ENCODE peak calls at places on chromosomes 6 and 20, in four cellular contexts. U is NCI-H460, O is iris pigment epithelial cell, B is NCI-H1105 treated with DMSO at 0.1 percent for 48 hours. I is an unnamed sample.

GRCh38 chr6:154596701-154597100 is 86.2 kb upstream of the CNKSR3 start:
- DNase-seq in U (no peak), O (no peak), B (no peak), I (no peak)

GRCh38 chr20:47843886-47844567 is 58.7 kb upstream of the SULF2 start:
- DNase-seq in O (no peak), B (no peak), U (no peak), I (no peak)

GRCh38 chr6:4071330-4071729 is 7.6 kb downstream of the FAM217A start:
- DNase-seq in U (no peak), B (no peak), O (no peak), I (no peak)

GRCh38 chr6:41638002-41638800 is at the start of gene MDFI:
- DNase-seq in U (no peak), B (no peak), O (peak; percentile 22), I (peak; percentile 49)

GRCh38 chr20:48831702-48832422 is 4.1 kb upstream of the PREX1 start:
- DNase-seq in O (peak; percentile 36), U (no peak), B (no peak), I (no peak)

GRCh38 chr6:151999194-151999593 is 191.7 kb downstream of the ESR1 start:
- DNase-seq in B (no peak), U (no peak), O (peak; percentile 6), I (peak; percentile 20)

GRCh38 chr6:105389543-105389942 is 13.3 kb downstream of the PREP start:
- DNase-seq in B (no peak), U (no peak), O (no peak), I (no peak)

GRCh38 chr6:170035896-170036295 is 255.0 kb downstream of the DLL1 start:
- DNase-seq in B (no peak), U (no peak), O (no peak), I (peak; percentile 14)

GRCh38 chr6:33419580-33420492 is at the start of gene SYNGAP1:
- DNase-seq in U (no peak), B (peak; percentile 50), O (peak; percentile 58), I (peak; percentile 59)

GRCh38 chr6:158460602-158461092 is 99.2 kb upstream of the TMEM181 start:
- DNase-seq in B (no peak), O (peak; percentile 84), U (no peak), I (no peak)

GRCh38 chr6:118485601-118486550 is 62.2 kb upstream of the PLN start:
- DNase-seq in U (no peak), O (peak; percentile 35), B (no peak), I (no peak)

GRCh38 chr6:17354700-17355403 is 38.5 kb upstream of the CAP2 start:
- DNase-seq in B (no peak), O (peak; percentile 74), U (no peak), I (peak; percentile 6)

GRCh38 chr6:70651326-70651905 is 16.3 kb upstream of the SMAP1 start:
- DNase-seq in O (no peak), U (no peak), B (no peak), I (no peak)

GRCh38 chr6:1190361-1190760 is 121.5 kb upstream of the FOXQ1 start:
- DNase-seq in U (no peak), O (peak; percentile 97), B (no peak), I (peak; percentile 22)

GRCh38 chr20:50651676-50652075 is 39.7 kb downstream of the RIPOR3 start:
- DNase-seq in U (no peak), O (no peak), B (no peak), I (no peak)

GRCh38 chr6:72937160-72937559 is 288.1 kb downstream of the KHDC1L start:
- DNase-seq in U (no peak), O (no peak), B (no peak), I (no peak)

GRCh38 chr20:47620808-47621805 is 119.4 kb downstream of the NCOA3 start:
- DNase-seq in U (peak; percentile 54), B (peak; percentile 67), O (peak; percentile 76), I (peak; percentile 83)

GRCh38 chr6:85436408-85436807 is 13.5 kb upstream of the NT5E start:
- DNase-seq in U (no peak), O (peak; percentile 63), B (no peak), I (no peak)

GRCh38 chr6:68632620-68633195 is 2.4 kb upstream of the ADGRB3 start:
- DNase-seq in B (no peak), O (no peak), U (no peak), I (peak; percentile 9)